ENCODE peak calls at places on chromosome 22, in five cellular contexts. K, Z, V, A and M are unnamed samples.

GRCh38 chr22:28002181-28002700 is 83.2 kb upstream of the PITPNB start:
- DNase-seq in K (peak), V (no peak), A (no peak), Z (no peak), M (no peak)

GRCh38 chr22:45537734-45538181 is 35.1 kb downstream of the FBLN1 start:
- DNase-seq in K (no peak), V (no peak), Z (peak), A (no peak), M (no peak)

GRCh38 chr22:19066531-19067271 is 55.5 kb downstream of the DGCR2 start:
- DNase-seq in K (no peak), V (peak), A (no peak), Z (no peak), M (no peak)

GRCh38 chr22:44363980-44364749 is 51.4 kb upstream of the SHISAL1 start:
- DNase-seq in Z (no peak), V (no peak), A (no peak), K (no peak), M (no peak)

GRCh38 chr22:40175571-40176105 is 2.1 kb upstream of the TNRC6B start:
- DNase-seq in K (no peak), V (no peak), A (no peak), Z (no peak), M (no peak)

GRCh38 chr22:26756675-26757293 is 99.4 kb downstream of the MIAT start:
- DNase-seq in K (peak), A (peak), V (peak), Z (peak), M (no peak)

GRCh38 chr22:28820885-28821284 is 20.5 kb upstream of the XBP1 start:
- DNase-seq in A (no peak), Z (no peak), V (no peak), K (no peak), M (no peak)

GRCh38 chr22:35312198-35313059 is 12.7 kb downstream of the TOM1 start:
- DNase-seq in K (no peak), V (no peak), A (no peak), Z (no peak), M (no peak)

GRCh38 chr22:50060441-50061140 is 2.5 kb upstream of the TTLL8 start:
- DNase-seq in A (no peak), V (no peak), K (peak), Z (no peak), M (no peak)

GRCh38 chr22:27810566-27810965 is 9.0 kb upstream of the MN1 start:
- DNase-seq in Z (no peak), A (no peak), K (peak), V (no peak), M (no peak)

GRCh38 chr22:23718371-23719165 is 27.8 kb downstream of the RGL4 start:
- DNase-seq in K (no peak), Z (no peak), A (no peak), V (no peak), M (no peak)

GRCh38 chr22:19641254-19641982 is 72.9 kb upstream of the SEPTIN5 start:
- DNase-seq in Z (no peak), V (no peak), A (no peak), K (peak), M (no peak)

GRCh38 chr22:43448048-43448447 is 36.2 kb downstream of the MPPED1 start:
- DNase-seq in Z (no peak), A (no peak), K (no peak), V (no peak), M (no peak)

GRCh38 chr22:21445437-21446127 is 21.6 kb upstream of the TMEM191C start:
- DNase-seq in A (no peak), V (no peak), K (no peak), Z (no peak), M (no peak)

GRCh38 chr22:20627432-20627831 is 120.0 kb downstream of the MED15 start:
- DNase-seq in V (no peak), K (no peak), A (no peak), Z (no peak), M (no peak)

GRCh38 chr22:38981005-38981658 is 1.0 kb upstream of the APOBEC3B start:
- DNase-seq in V (peak), K (peak), A (no peak), Z (no peak), M (no peak)

GRCh38 chr22:32206774-32207758 is 2.2 kb upstream of the RFPL2 start:
- DNase-seq in A (no peak), V (no peak), K (peak), Z (no peak), M (no peak)

GRCh38 chr22:25853902-25854301 is 111.9 kb downstream of the MYO18B start:
- DNase-seq in A (no peak), K (peak), Z (no peak), V (no peak), M (no peak)

GRCh38 chr22:50044485-50045143 is 13.5 kb downstream of the TTLL8 start:
- DNase-seq in V (no peak), Z (no peak), K (peak), A (no peak), M (no peak)

GRCh38 chr22:41782316-41782715 is 18.2 kb upstream of the CCDC134 start:
- DNase-seq in Z (no peak), A (no peak), V (no peak), K (no peak), M (no peak)

GRCh38 chr22:49767355-49768062 is 60.2 kb downstream of the BRD1 start:
- DNase-seq in K (peak), A (peak), V (peak), Z (no peak), M (no peak)

GRCh38 chr22:27775087-27775697 is 26.4 kb downstream of the MN1 start:
- DNase-seq in Z (no peak), A (no peak), K (no peak), V (no peak), M (no peak)

GRCh38 chr22:38462960-38463784 is 4.7 kb upstream of the KDELR3 start:
- DNase-seq in Z (no peak), V (no peak), K (peak), A (no peak), M (no peak)

GRCh38 chr22:46030241-46030880 is 53.4 kb upstream of the WNT7B start:
- DNase-seq in V (no peak), K (peak), Z (no peak), A (no peak), M (no peak)

GRCh38 chr22:47059076-47059475 is 296.6 kb downstream of the TBC1D22A start:
- DNase-seq in A (no peak), Z (no peak), V (no peak), K (peak), M (no peak)

GRCh38 chr22:28075260-28075981 is 156.4 kb upstream of the PITPNB start:
- DNase-seq in K (no peak), A (no peak), V (peak), Z (no peak), M (no peak)

GRCh38 chr22:29031236-29031982 is 30.2 kb downstream of the C22orf31 start:
- DNase-seq in Z (no peak), K (peak), A (no peak), V (peak), M (no peak)

GRCh38 chr22:36860821-36861659 is at the start of gene NCF4:
- DNase-seq in K (no peak), V (no peak), A (no peak), Z (peak), M (no peak)

GRCh38 chr22:26330971-26331625 is 98.0 kb upstream of the ASPHD2 start:
- DNase-seq in Z (peak), K (peak), V (peak), A (no peak), M (no peak)

GRCh38 chr22:41613456-41613855 is 7.4 kb downstream of the DESI1 start:
- DNase-seq in Z (no peak), K (no peak), A (no peak), V (no peak), M (no peak)

GRCh38 chr22:37419916-37420655 is 7.2 kb downstream of the ELFN2 start:
- DNase-seq in A (no peak), V (no peak), K (peak), Z (no peak), M (no peak)

GRCh38 chr22:35192121-35192918 is 65.0 kb upstream of the HMGXB4 start:
- DNase-seq in A (no peak), V (no peak), Z (no peak), K (no peak), M (no peak)

GRCh38 chr22:44839721-44840120 is 87.3 kb downstream of the ARHGAP8 start:
- DNase-seq in K (peak), Z (no peak), A (no peak), V (no peak), M (no peak)

GRCh38 chr22:35191412-35191811 is 65.9 kb upstream of the HMGXB4 start:
- DNase-seq in K (no peak), A (no peak), V (peak), Z (no peak), M (no peak)

GRCh38 chr22:36745301-36745995 is 30.5 kb downstream of the IFT27 start:
- DNase-seq in Z (no peak), K (peak), V (no peak), A (no peak), M (no peak)

GRCh38 chr22:35984776-35985175 is 43.8 kb downstream of the RBFOX2 start:
- DNase-seq in A (no peak), Z (no peak), K (no peak), V (no peak), M (no peak)